ENCODE peak calls at places on chromosomes 7 and 10, in five cellular contexts. M, Q, C, T and D are unnamed samples.

GRCh38 chr10:121880842-121881423 is 46.9 kb downstream of the ATE1 start:
- DNase-seq in M (no peak), Q (no peak), C (no peak), T (no peak), D (no peak)

GRCh38 chr10:29344073-29344820 is 55.4 kb downstream of the LYZL1 start:
- DNase-seq in M (no peak), Q (no peak), C (peak), T (peak), D (no peak)

GRCh38 chr10:59578741-59579140 is 130.9 kb downstream of the SLC16A9 start:
- DNase-seq in M (no peak), Q (no peak), C (no peak), T (no peak), D (no peak)

GRCh38 chr7:143049380-143049779 is 2.8 kb upstream of the OR6V1 start:
- DNase-seq in M (no peak), Q (no peak), C (no peak), T (no peak), D (no peak)

GRCh38 chr10:44046605-44047004 is 338.3 kb downstream of the CXCL12 start:
- DNase-seq in M (no peak), Q (peak), C (no peak), T (peak), D (peak)

GRCh38 chr10:115854740-115855435 is 418.1 kb downstream of the GFRA1 start:
- DNase-seq in M (no peak), Q (peak), C (no peak), T (peak), D (no peak)

GRCh38 chr7:42642699-42643098 is 269.2 kb downstream of the C7orf25 start:
- DNase-seq in M (no peak), Q (no peak), C (no peak), T (no peak), D (no peak)

GRCh38 chr7:138458576-138459234 is 1.4 kb upstream of the TRIM24 start:
- DNase-seq in M (no peak), Q (no peak), C (no peak), T (no peak), D (no peak)

GRCh38 chr7:38518516-38518915 is 112.7 kb downstream of the AMPH start:
- DNase-seq in M (no peak), Q (peak), C (no peak), T (no peak), D (no peak)

GRCh38 chr10:68871105-68871711 is 29.9 kb upstream of the DDX50 start:
- DNase-seq in M (no peak), Q (peak), C (peak), T (peak), D (no peak)

GRCh38 chr10:131703941-131704340 is 196.9 kb upstream of the PPP2R2D start:
- DNase-seq in M (no peak), Q (no peak), C (no peak), T (no peak), D (peak)

GRCh38 chr7:38296059-38296857 is 22.8 kb upstream of the TARP start:
- DNase-seq in M (no peak), Q (no peak), C (no peak), T (no peak), D (no peak)

GRCh38 chr10:3330687-3331086 is 158.1 kb upstream of the PITRM1 start:
- DNase-seq in M (no peak), Q (peak), C (no peak), T (peak), D (peak)

GRCh38 chr7:143318661-143319060 is 2.8 kb downstream of the CLCN1 start:
- DNase-seq in M (no peak), Q (peak), C (no peak), T (peak), D (peak)